ENCODE peak calls at places on chromosomes 3 and 15, in eight cellular contexts. S is Karpas-422, W is breast epithelium, Y is AG08395, F is psoas muscle, J is AG04449, D is NCI-H748 treated with DMSO at 0.1 percent for 48 hours, C is posterior cingulate gyrus. E is an unnamed sample.

GRCh38 chr3:163916596-163917560 is 1161.4 kb downstream of the SI start:
- DNase-seq in F (no peak), D (no peak), S (peak; percentile 46), W (no peak), C (no peak), J (no peak), Y (no peak), E (no peak)

GRCh38 chr3:160129459-160130061 is 95.7 kb upstream of the C3orf80 start:
- DNase-seq in D (no peak), S (no peak), W (no peak), C (no peak), F (no peak), J (peak; percentile 89), Y (peak; percentile 93), E (no peak)

GRCh38 chr3:122745365-122746021 is 48.1 kb downstream of the HSPBAP1 start:
- DNase-seq in Y (peak; percentile 22), F (no peak), D (no peak), W (no peak), J (peak; percentile 55), C (no peak), S (no peak), E (no peak)

GRCh38 chr3:63948995-63949394 is 36.8 kb upstream of the SCAANT1 start:
- DNase-seq in F (no peak), J (peak; percentile 58), D (no peak), S (no peak), Y (peak; percentile 65), C (no peak), W (no peak), E (no peak)

GRCh38 chr3:18444597-18445420 is 19.7 kb upstream of the SATB1 start:
- DNase-seq in F (peak; percentile 83), Y (peak; percentile 85), D (peak; percentile 35), W (no peak), C (peak; percentile 55), S (peak; percentile 61), J (no peak), E (peak; percentile 17)

GRCh38 chr15:89099968-89100367 is 11.7 kb downstream of the ABHD2 start:
- DNase-seq in W (no peak), D (no peak), Y (no peak), S (no peak), C (no peak), J (no peak), F (no peak), E (no peak)

GRCh38 chr3:124859025-124859424 is 28.1 kb downstream of the ITGB5 start:
- DNase-seq in J (peak; percentile 59), W (no peak), S (no peak), D (no peak), F (no peak), Y (peak; percentile 56), C (no peak), E (peak; percentile 82)

GRCh38 chr3:153165211-153165815 is 3.3 kb downstream of the RAP2B start:
- DNase-seq in F (no peak), J (no peak), D (no peak), W (no peak), C (no peak), S (no peak), Y (no peak), E (no peak)

GRCh38 chr15:74400313-74400850 is 32.9 kb upstream of the CYP11A1 start:
- DNase-seq in C (no peak), J (no peak), F (no peak), D (no peak), S (no peak), Y (no peak), W (no peak), E (no peak)

GRCh38 chr3:120795017-120795648 is 52.6 kb downstream of the GTF2E1 start:
- DNase-seq in D (peak; percentile 56), C (peak; percentile 75), F (peak; percentile 82), J (no peak), Y (peak; percentile 65), W (peak; percentile 23), S (peak; percentile 94), E (peak; percentile 91)

GRCh38 chr3:169811606-169812123 is 1.0 kb upstream of the LRRIQ4 start:
- DNase-seq in W (no peak), S (peak; percentile 80), D (peak; percentile 40), Y (peak; percentile 41), C (peak; percentile 12), J (peak; percentile 29), F (no peak), E (no peak)

GRCh38 chr3:137259709-137260108 is 301.9 kb downstream of the IL20RB start:
- DNase-seq in D (no peak), S (no peak), W (no peak), F (no peak), Y (no peak), J (no peak), C (no peak), E (no peak)

GRCh38 chr15:70353606-70354259 is 256.0 kb upstream of the TLE3 start:
- DNase-seq in J (no peak), Y (no peak), F (no peak), W (no peak), S (no peak), D (no peak), C (no peak), E (peak; percentile 79)

GRCh38 chr3:159146856-159147255 is 345.0 kb downstream of the MFSD1 start:
- DNase-seq in D (no peak), S (no peak), F (no peak), W (no peak), J (no peak), C (no peak), Y (no peak), E (no peak)

GRCh38 chr15:94086360-94086759 is 145.0 kb upstream of the MCTP2 start:
- DNase-seq in J (no peak), C (no peak), S (no peak), W (no peak), D (no peak), F (no peak), Y (no peak), E (no peak)

GRCh38 chr3:72323794-72324193 is 524.5 kb downstream of the SHQ1 start:
- DNase-seq in Y (no peak), F (no peak), W (peak; percentile 39), C (no peak), J (no peak), D (no peak), S (no peak), E (no peak)

GRCh38 chr3:120180731-120181412 is 86.6 kb upstream of the GSK3B start:
- DNase-seq in C (no peak), F (no peak), D (no peak), Y (no peak), W (no peak), J (no peak), S (no peak), E (no peak)

GRCh38 chr3:150410311-150411105 is 2.4 kb downstream of the TSC22D2 start:
- DNase-seq in F (peak; percentile 77), J (no peak), Y (no peak), C (peak; percentile 34), S (peak; percentile 72), W (peak; percentile 25), D (no peak), E (peak; percentile 29)